ENCODE peak calls at places on chromosomes 7 and 10, in seven cellular contexts. L is H7; N is NCI-H1105; D is stimulated activated CD8-positive, alpha-beta memory T cell treated with anti-CD3 and anti-CD28 coated beads, Interleukin-2, amount 100 ng/mL, for 48 hours; T is body of pancreas; S is skeletal muscle cell; B is NCI-H1048. W is an unnamed sample.

GRCh38 chr10:124003070-124003419 is 90.4 kb downstream of the CHST15 start:
- DNase-seq in L (no peak), N (no peak), D (no peak), T (no peak), S (no peak), B (no peak), W (no peak)

GRCh38 chr10:132539431-132539839 is 1.8 kb downstream of the INPP5A start:
- DNase-seq in L (peak), N (no peak), D (no peak), T (peak), S (no peak), B (no peak), W (peak)

GRCh38 chr7:22586806-22587180 is 86.8 kb upstream of the STEAP1B start:
- DNase-seq in L (peak), N (no peak), D (no peak), T (no peak), S (no peak), B (no peak), W (no peak)

GRCh38 chr7:100489824-100490223 is 6.1 kb downstream of the NYAP1 start:
- DNase-seq in L (peak), N (peak), D (no peak), T (peak), S (peak), B (peak), W (no peak)

GRCh38 chr10:4810093-4810492 is 15.9 kb upstream of the AKR1E2 start:
- DNase-seq in L (no peak), N (no peak), D (no peak), T (no peak), S (peak), B (no peak), W (no peak)

GRCh38 chr10:95333997-95334792 is 43.4 kb upstream of the PDLIM1 start:
- DNase-seq in L (no peak), N (no peak), D (no peak), T (peak), S (peak), B (no peak), W (peak)

GRCh38 chr7:36838616-36839015 is 114.3 kb upstream of the AOAH start:
- DNase-seq in L (no peak), N (no peak), D (no peak), T (no peak), S (no peak), B (no peak), W (no peak)

GRCh38 chr10:103888113-103888841 is 29.7 kb downstream of the STN1 start:
- DNase-seq in L (no peak), N (peak), D (no peak), T (peak), S (peak), B (peak), W (peak)

GRCh38 chr7:30390872-30391646 is 87.5 kb downstream of the NOD1 start:
- DNase-seq in L (no peak), N (no peak), D (no peak), T (no peak), S (no peak), B (no peak), W (no peak)

GRCh38 chr7:24701232-24701898 is 55.9 kb downstream of the GSDME start:
- DNase-seq in L (no peak), N (no peak), D (no peak), T (no peak), S (peak), B (no peak), W (peak)

GRCh38 chr10:70477661-70478162 is 855 bp upstream of the PALD1 start:
- DNase-seq in L (peak), N (no peak), D (peak), T (peak), S (no peak), B (no peak), W (no peak)

W was measured in prostate gland.